ENCODE peak calls at places on chromosomes 6 and 20, in eight cellular contexts. C is activated CD8-positive, alpha-beta memory T cell treated with anti-CD3 and anti-CD28 coated beads for 1 hour; G is renal cortical epithelial cell; I is stimulated activated CD8-positive, alpha-beta memory T cell treated with anti-CD3 and anti-CD28 coated beads, Interleukin-7, amount 100 ng/mL, for 4 hours; D is kidney; S is hepatocyte; R is activated T-cell treated with anti-CD3 and anti-CD28 coated beads for 1 hour; L is hippocampal formation. J is an unnamed sample.
A peak's percentile ranks its signal among the peaks of the same experiment; 100 is the strongest.

GRCh38 chr6:129314575-129314974 is 395.4 kb downstream of the ARHGAP18 start:
- DNase-seq in C (no peak), G (peak; percentile 84), I (no peak), D (peak; percentile 69), S (no peak), R (no peak), L (no peak), J (no peak)

GRCh38 chr6:84773431-84774173 is 9.2 kb upstream of the TBX18 start:
- DNase-seq in C (no peak), G (no peak), I (no peak), D (peak; percentile 69), S (peak; percentile 55), R (no peak), L (no peak), J (peak; percentile 27)

GRCh38 chr20:62087227-62087626 is 21.5 kb upstream of the TAF4 start:
- DNase-seq in C (no peak), G (no peak), I (no peak), D (no peak), S (no peak), R (no peak), L (no peak), J (peak; percentile 30)

GRCh38 chr6:26233608-26234420 is 131.2 kb upstream of the BTN3A2 start:
- DNase-seq in C (peak; percentile 33), G (peak; percentile 65), I (peak; percentile 40), D (no peak), S (no peak), R (peak; percentile 47), L (no peak), J (peak; percentile 88)

GRCh38 chr20:24395151-24395550 is 74.3 kb upstream of the SYNDIG1 start:
- DNase-seq in C (no peak), G (no peak), I (no peak), D (no peak), S (no peak), R (no peak), L (no peak), J (no peak)

GRCh38 chr6:7906741-7907140 is 3.8 kb downstream of the TXNDC5 start:
- DNase-seq in C (no peak), G (no peak), I (no peak), D (no peak), S (no peak), R (no peak), L (no peak), J (no peak)

GRCh38 chr6:7246401-7247178 is 66.4 kb downstream of the SSR1 start:
- DNase-seq in C (no peak), G (no peak), I (no peak), D (peak; percentile 76), S (no peak), R (no peak), L (no peak), J (no peak)

GRCh38 chr6:16380220-16380809 is 141.9 kb downstream of the GMPR start:
- DNase-seq in C (no peak), G (no peak), I (no peak), D (no peak), S (no peak), R (no peak), L (no peak), J (no peak)

GRCh38 chr20:41118632-41119031 is 18.7 kb upstream of the PLCG1 start:
- DNase-seq in C (no peak), G (no peak), I (no peak), D (no peak), S (no peak), R (no peak), L (no peak), J (peak; percentile 49)

GRCh38 chr6:28643017-28643740 is 117.5 kb downstream of the GPX5 start:
- DNase-seq in C (no peak), G (peak; percentile 52), I (no peak), D (no peak), S (peak; percentile 17), R (no peak), L (no peak), J (peak; percentile 53)

GRCh38 chr20:31722388-31723281 is at the start of gene BCL2L1:
- DNase-seq in C (peak; percentile 39), G (peak; percentile 80), I (peak; percentile 87), D (peak; percentile 96), S (peak; percentile 97), R (peak; percentile 47), L (peak; percentile 80), J (peak; percentile 90)

GRCh38 chr6:31163922-31164321 is 5.5 kb downstream of the TCF19 start:
- DNase-seq in C (no peak), G (peak; percentile 89), I (no peak), D (no peak), S (no peak), R (no peak), L (no peak), J (peak; percentile 64)

GRCh38 chr20:20009784-20010253 is 7.3 kb upstream of the NAA20 start:
- DNase-seq in C (no peak), G (no peak), I (no peak), D (no peak), S (no peak), R (no peak), L (no peak), J (no peak)

GRCh38 chr6:5752282-5752681 is 254.4 kb downstream of the NRN1 start:
- DNase-seq in C (no peak), G (peak; percentile 80), I (no peak), D (no peak), S (no peak), R (no peak), L (no peak), J (no peak)

GRCh38 chr6:1424306-1424927 is 35.0 kb downstream of the FOXF2 start:
- DNase-seq in C (no peak), G (peak; percentile 50), I (no peak), D (no peak), S (peak; percentile 73), R (no peak), L (peak; percentile 6), J (no peak)

GRCh38 chr6:118296129-118296852 is 251.8 kb upstream of the PLN start:
- DNase-seq in C (no peak), G (no peak), I (no peak), D (no peak), S (no peak), R (no peak), L (no peak), J (no peak)

GRCh38 chr20:45779011-45779915 is 12.4 kb downstream of the WFDC3 start:
- DNase-seq in C (no peak), G (peak; percentile 100), I (no peak), D (peak; percentile 95), S (peak; percentile 83), R (no peak), L (peak; percentile 2), J (peak; percentile 55)

J was measured in erythroblast.